ENCODE peak calls at places on chromosomes 1 and 21, in five cellular contexts. V, M, Q, A and L are unnamed samples.

GRCh38 chr1:197981546-197981945 is 64.4 kb downstream of the LHX9 start:
- DNase-seq in V (no peak), M (no peak), Q (no peak), A (no peak), L (no peak)

GRCh38 chr1:202615501-202616354 is 94.5 kb downstream of the SYT2 start:
- DNase-seq in V (no peak), M (no peak), Q (no peak), A (no peak), L (no peak)

GRCh38 chr1:225861834-225862580 is 20.2 kb downstream of the TMEM63A start:
- DNase-seq in V (no peak), M (no peak), Q (no peak), A (no peak), L (no peak)

GRCh38 chr21:34835526-34835925 is 166.7 kb downstream of the CLIC6 start:
- DNase-seq in V (no peak), M (peak; percentile 78), Q (no peak), A (no peak), L (no peak)

GRCh38 chr21:45018131-45019075 is 56.0 kb upstream of the ADARB1 start:
- DNase-seq in V (no peak), M (peak; percentile 79), Q (no peak), A (peak; percentile 6), L (no peak)

GRCh38 chr1:7265771-7266371 is 480.6 kb downstream of the CAMTA1 start:
- DNase-seq in V (peak; percentile 98), M (no peak), Q (peak; percentile 92), A (no peak), L (no peak)

GRCh38 chr1:7669559-7670208 is 101.4 kb upstream of the VAMP3 start:
- DNase-seq in V (peak; percentile 26), M (no peak), Q (peak; percentile 33), A (no peak), L (peak; percentile 79)

GRCh38 chr1:36906555-36906954 is 127.8 kb downstream of the GRIK3 start:
- DNase-seq in V (no peak), M (no peak), Q (no peak), A (no peak), L (no peak)

GRCh38 chr1:92804721-92805169 is 19.8 kb upstream of the EVI5 start:
- DNase-seq in V (peak; percentile 92), M (peak; percentile 93), Q (no peak), A (peak; percentile 50), L (no peak)

GRCh38 chr1:64243757-64244080 is 40.3 kb downstream of the UBE2U start:
- DNase-seq in V (no peak), M (no peak), Q (no peak), A (no peak), L (no peak)

GRCh38 chr21:15028186-15028585 is 36.6 kb downstream of the NRIP1 start:
- DNase-seq in V (no peak), M (no peak), Q (no peak), A (no peak), L (no peak)

GRCh38 chr1:68291763-68292384 is 59.6 kb upstream of the WLS start:
- DNase-seq in V (no peak), M (no peak), Q (no peak), A (no peak), L (no peak)

GRCh38 chr1:115838805-115839705 is 1.9 kb downstream of the NHLH2 start:
- DNase-seq in V (peak; percentile 60), M (no peak), Q (no peak), A (no peak), L (no peak)

GRCh38 chr1:229231754-229232119 is 39.2 kb upstream of the RAB4A start:
- DNase-seq in V (no peak), M (no peak), Q (no peak), A (no peak), L (no peak)

GRCh38 chr1:112251766-112252506 is 144.1 kb upstream of the CTTNBP2NL start:
- DNase-seq in V (peak; percentile 88), M (peak; percentile 62), Q (no peak), A (no peak), L (no peak)

GRCh38 chr1:96722161-96722908 is 751 bp downstream of the PTBP2 start:
- DNase-seq in V (peak; percentile 55), M (peak; percentile 80), Q (peak; percentile 2), A (peak; percentile 56), L (no peak)

GRCh38 chr1:184621262-184621661 is 133.4 kb downstream of the EDEM3 start:
- DNase-seq in V (no peak), M (no peak), Q (no peak), A (peak; percentile 60), L (no peak)

GRCh38 chr1:83917961-83918360 is 81.0 kb downstream of the TTLL7 start:
- DNase-seq in V (no peak), M (no peak), Q (no peak), A (no peak), L (no peak)

GRCh38 chr1:114641377-114641776 is 28.5 kb downstream of the DENND2C start:
- DNase-seq in V (no peak), M (no peak), Q (no peak), A (no peak), L (no peak)

GRCh38 chr1:167197692-167198091 is 23.0 kb upstream of the POU2F1 start:
- DNase-seq in V (no peak), M (no peak), Q (no peak), A (no peak), L (no peak)

GRCh38 chr1:85317580-85317979 is 41.1 kb upstream of the BCL10 start:
- DNase-seq in V (no peak), M (no peak), Q (no peak), A (no peak), L (no peak)

DNA sequence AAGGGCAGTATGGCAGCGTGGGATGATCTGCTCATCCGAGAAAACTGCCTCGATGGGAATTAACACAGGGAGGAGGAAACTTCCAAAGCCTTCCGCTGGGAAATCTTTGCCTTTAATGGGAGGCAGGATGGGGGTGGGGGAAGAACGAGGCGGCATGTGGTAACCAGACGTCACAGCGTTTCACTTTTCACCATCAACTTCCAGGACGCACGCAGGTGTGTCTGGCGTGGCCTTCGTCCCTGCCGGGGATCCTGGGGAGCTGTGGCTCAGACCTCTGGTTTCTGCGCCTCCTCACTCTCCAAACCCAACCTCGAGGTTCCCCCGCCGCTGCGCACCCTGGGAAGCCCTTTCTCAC is 282 bp downstream of the RSPH1 start:
- DNase-seq in V (no peak), M (no peak), Q (no peak), A (no peak), L (no peak)
- H3K4me1 ChIP-seq in V (peaks cover 11% of the 10 kb centered on the region), M (no peaks in the 10 kb centered on the region), Q (no peaks in the 10 kb centered on the region), A (peaks cover 4% of the 10 kb centered on the region), L (no peaks in the 10 kb centered on the region)

GRCh38 chr1:188363943-188364342 is 1535.2 kb downstream of the PLA2G4A start:
- DNase-seq in V (no peak), M (no peak), Q (no peak), A (no peak), L (no peak)
- H3K4me3 ChIP-seq in V (no peak overlapping the region), M (no peak overlapping the region), Q (no peak overlapping the region), A (no peak overlapping the region), L (no peak overlapping the region)

GRCh38 chr1:51736702-51737101 is 119.8 kb downstream of the OSBPL9 start:
- DNase-seq in V (peak; percentile 65), M (no peak), Q (no peak), A (no peak), L (no peak)

GRCh38 chr1:51732701-51733425 is 116.0 kb downstream of the OSBPL9 start:
- DNase-seq in V (no peak), M (no peak), Q (no peak), A (no peak), L (no peak)

GRCh38 chr1:51733793-51734522 is 117.1 kb downstream of the OSBPL9 start:
- DNase-seq in V (no peak), M (no peak), Q (no peak), A (no peak), L (no peak)

GRCh38 chr1:51735746-51736254 is 118.9 kb downstream of the OSBPL9 start:
- DNase-seq in V (no peak), M (no peak), Q (no peak), A (no peak), L (no peak)

GRCh38 chr1:51734899-51735745 is 118.2 kb downstream of the OSBPL9 start:
- DNase-seq in V (no peak), M (no peak), Q (no peak), A (no peak), L (no peak)
- H3K27ac ChIP-seq in V (no peak overlapping the region), M (peak overlapping the region; percentile 51), Q (peak overlapping the region; percentile 78), A (no peak overlapping the region), L (no peak overlapping the region)

GRCh38 chr21:42530167-42530518 is 16.5 kb downstream of the SLC37A1 start:
- DNase-seq in V (no peak), M (peak; percentile 7), Q (no peak), A (no peak), L (no peak)

GRCh38 chr21:42532466-42533181 is 19.0 kb downstream of the SLC37A1 start:
- DNase-seq in V (no peak), M (peak; percentile 84), Q (no peak), A (no peak), L (no peak)

GRCh38 chr21:42533963-42534355 is 20.3 kb downstream of the SLC37A1 start:
- DNase-seq in V (no peak), M (peak; percentile 21), Q (no peak), A (no peak), L (no peak)

GRCh38 chr21:42533306-42533962 is 19.8 kb downstream of the SLC37A1 start:
- DNase-seq in V (no peak), M (peak; percentile 60), Q (no peak), A (no peak), L (no peak)

DNA sequence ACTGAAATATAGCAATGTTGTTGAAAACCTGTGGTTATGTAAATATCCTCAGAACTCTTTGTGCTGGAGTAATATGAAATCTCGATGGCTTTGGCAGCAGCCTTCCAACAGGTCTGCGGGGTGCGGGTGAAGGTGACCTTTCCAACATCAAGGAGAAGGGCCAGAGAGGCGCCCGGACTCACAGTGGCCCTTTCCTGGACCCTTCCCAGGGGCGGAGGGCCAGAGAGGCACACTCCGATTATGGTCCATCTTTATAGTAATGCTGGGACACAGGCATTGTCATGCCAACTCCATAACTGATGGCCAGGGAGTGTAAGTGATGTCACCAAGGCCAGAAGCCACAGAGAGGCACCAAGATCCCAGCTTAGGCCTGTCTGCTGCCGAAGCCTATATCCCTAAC is 18.1 kb downstream of the SLC37A1 start:
- DNase-seq in V (no peak), M (peak; percentile 50), Q (no peak), A (no peak), L (no peak)
- H3K4me1 ChIP-seq in V (no peaks in the 10 kb centered on the region), M (peaks cover 6% of the 10 kb centered on the region), Q (no peaks in the 10 kb centered on the region), A (peaks cover 7% of the 10 kb centered on the region), L (peaks cover 1% of the 10 kb centered on the region)